ENCODE peak calls at places on chromosomes 3 and 15, in ten cellular contexts. A, X, K, V, J, D, Y, O, M and U are unnamed samples.

GRCh38 chr3:127085576-127085975 is 102.7 kb downstream of the PLXNA1 start:
- DNase-seq in A (no peak), X (no peak), K (no peak), V (no peak), J (no peak), D (no peak), Y (no peak), O (no peak), M (no peak), U (no peak)

GRCh38 chr3:59084598-59084997 is 34.8 kb upstream of the CFAP20DC start:
- DNase-seq in A (no peak), X (no peak), K (no peak), V (peak), J (no peak), D (no peak), Y (no peak), O (no peak), M (no peak), U (no peak)

GRCh38 chr15:81357178-81357686 is 16.8 kb downstream of the TMC3 start:
- DNase-seq in A (no peak), X (no peak), K (no peak), V (no peak), J (no peak), D (peak), Y (no peak), O (no peak), M (peak), U (no peak)

GRCh38 chr3:187264051-187264450 is 27.5 kb downstream of the MASP1 start:
- DNase-seq in A (no peak), X (peak), K (peak), V (no peak), J (peak), D (no peak), Y (no peak), O (no peak), M (peak), U (peak)

GRCh38 chr15:59443341-59444081 is 5.5 kb downstream of the FAM81A start:
- DNase-seq in A (no peak), X (no peak), K (no peak), V (no peak), J (no peak), D (no peak), Y (no peak), O (no peak), M (no peak), U (peak)

GRCh38 chr3:123287962-123288302 is 86.2 kb downstream of the SEC22A start:
- DNase-seq in A (no peak), X (no peak), K (no peak), V (no peak), J (no peak), D (no peak), Y (no peak), O (no peak), M (no peak), U (no peak)

GRCh38 chr3:39177708-39178332 is 14.6 kb downstream of the XIRP1 start:
- DNase-seq in A (peak), X (peak), K (peak), V (peak), J (peak), D (peak), Y (peak), O (no peak), M (peak), U (peak)

GRCh38 chr3:52461874-52462273 is 6.5 kb downstream of the NISCH start:
- DNase-seq in A (no peak), X (no peak), K (no peak), V (no peak), J (no peak), D (no peak), Y (no peak), O (no peak), M (no peak), U (no peak)

GRCh38 chr15:51130344-51130743 is 35.6 kb upstream of the TNFAIP8L3 start:
- DNase-seq in A (no peak), X (no peak), K (no peak), V (no peak), J (no peak), D (no peak), Y (no peak), O (no peak), M (no peak), U (no peak)

GRCh38 chr3:27686642-27687041 is 35.5 kb downstream of the EOMES start:
- DNase-seq in A (no peak), X (peak), K (peak), V (no peak), J (peak), D (no peak), Y (no peak), O (no peak), M (no peak), U (no peak)

GRCh38 chr15:80240261-80240660 is 11.8 kb downstream of the CTXND1 start:
- DNase-seq in A (no peak), X (no peak), K (no peak), V (no peak), J (no peak), D (no peak), Y (no peak), O (no peak), M (no peak), U (no peak)

GRCh38 chr15:31471731-31472430 is 145.2 kb downstream of the KLF13 start:
- DNase-seq in A (no peak), X (peak), K (peak), V (no peak), J (peak), D (no peak), Y (no peak), O (no peak), M (no peak), U (no peak)